ENCODE peak calls at places on chromosomes 2 and 18, in nine cellular contexts. W, U, I, L, G, Z, X, E and O are unnamed samples.

GRCh38 chr18:28718696-28719095 is 541.8 kb upstream of the CDH2 start:
- DNase-seq in W (no peak), U (no peak), I (no peak), L (no peak), G (no peak), Z (no peak), X (no peak), E (no peak), O (no peak)

GRCh38 chr2:54289942-54290702 is 34.1 kb upstream of the TSPYL6 start:
- DNase-seq in W (no peak), U (peak), I (no peak), L (no peak), G (peak), Z (no peak), X (no peak), E (no peak), O (no peak)

GRCh38 chr2:133802366-133802765 is 234.1 kb upstream of the NCKAP5 start:
- DNase-seq in W (no peak), U (no peak), I (no peak), L (no peak), G (no peak), Z (no peak), X (no peak), E (no peak), O (no peak)

GRCh38 chr2:182854405-182855105 is 11.9 kb downstream of the FRZB start:
- DNase-seq in W (no peak), U (no peak), I (no peak), L (no peak), G (peak), Z (no peak), X (no peak), E (no peak), O (no peak)

GRCh38 chr2:165837122-165837521 is 43.1 kb upstream of the GALNT3 start:
- DNase-seq in W (no peak), U (peak), I (no peak), L (no peak), G (peak), Z (no peak), X (no peak), E (no peak), O (no peak)

GRCh38 chr2:23350026-23350791 is 34.8 kb upstream of the KLHL29 start:
- DNase-seq in W (no peak), U (peak), I (no peak), L (peak), G (no peak), Z (peak), X (no peak), E (no peak), O (no peak)

GRCh38 chr2:241458687-241459086 is 49.7 kb downstream of the STK25 start:
- DNase-seq in W (no peak), U (no peak), I (no peak), L (no peak), G (no peak), Z (no peak), X (no peak), E (no peak), O (no peak)

GRCh38 chr2:221431477-221431876 is 140.6 kb downstream of the EPHA4 start:
- DNase-seq in W (no peak), U (no peak), I (no peak), L (no peak), G (no peak), Z (no peak), X (no peak), E (no peak), O (no peak)

GRCh38 chr2:37857485-37858196 is 67.4 kb upstream of the RMDN2 start:
- DNase-seq in W (no peak), U (no peak), I (no peak), L (no peak), G (no peak), Z (no peak), X (no peak), E (no peak), O (no peak)

GRCh38 chr18:50494569-50494968 is 65.3 kb upstream of the MAPK4 start:
- DNase-seq in W (no peak), U (no peak), I (no peak), L (no peak), G (no peak), Z (no peak), X (no peak), E (no peak), O (no peak)

GRCh38 chr18:24404591-24404990 is 7.0 kb upstream of the OSBPL1A start:
- DNase-seq in W (no peak), U (no peak), I (no peak), L (no peak), G (no peak), Z (no peak), X (no peak), E (no peak), O (no peak)

GRCh38 chr18:4157339-4157738 is 297.8 kb downstream of the DLGAP1 start:
- DNase-seq in W (no peak), U (no peak), I (no peak), L (no peak), G (peak), Z (no peak), X (no peak), E (no peak), O (no peak)

GRCh38 chr2:197011777-197012641 is 85.5 kb upstream of the PGAP1 start:
- DNase-seq in W (peak), U (no peak), I (no peak), L (peak), G (peak), Z (no peak), X (no peak), E (no peak), O (no peak)

GRCh38 chr18:5630057-5630765 is 86.4 kb upstream of the EPB41L3 start:
- DNase-seq in W (no peak), U (peak), I (no peak), L (peak), G (peak), Z (peak), X (peak), E (peak), O (no peak)

GRCh38 chr2:203484266-203485112 is 50.6 kb downstream of the RAPH1 start:
- DNase-seq in W (peak), U (peak), I (no peak), L (no peak), G (peak), Z (no peak), X (peak), E (no peak), O (no peak)

GRCh38 chr2:30257266-30258214 is 26.2 kb downstream of the LBH start:
- DNase-seq in W (no peak), U (no peak), I (no peak), L (no peak), G (no peak), Z (no peak), X (peak), E (no peak), O (no peak)

GRCh38 chr2:126827371-126827770 is 71.3 kb upstream of the TEX51 start:
- DNase-seq in W (no peak), U (no peak), I (no peak), L (no peak), G (peak), Z (peak), X (no peak), E (no peak), O (no peak)

GRCh38 chr18:46587568-46587967 is 69.5 kb downstream of the LOXHD1 start:
- DNase-seq in W (no peak), U (no peak), I (no peak), L (no peak), G (no peak), Z (no peak), X (no peak), E (no peak), O (no peak)

GRCh38 chr2:205946226-205946625 is 139.7 kb downstream of the INO80D start:
- DNase-seq in W (no peak), U (no peak), I (no peak), L (no peak), G (no peak), Z (no peak), X (no peak), E (no peak), O (no peak)

GRCh38 chr2:234032301-234032856 is 18.1 kb upstream of the SPP2 start:
- DNase-seq in W (peak), U (no peak), I (no peak), L (no peak), G (no peak), Z (no peak), X (no peak), E (no peak), O (no peak)

GRCh38 chr2:120715356-120715755 is 20.3 kb upstream of the GLI2 start:
- DNase-seq in W (no peak), U (no peak), I (no peak), L (no peak), G (no peak), Z (no peak), X (no peak), E (no peak), O (no peak)

GRCh38 chr2:164967781-164968228 is 12.5 kb upstream of the SLC38A11 start:
- DNase-seq in W (peak), U (peak), I (peak), L (no peak), G (peak), Z (no peak), X (no peak), E (no peak), O (peak)

GRCh38 chr2:219482674-219483405 is 15.9 kb upstream of the GMPPA start:
- DNase-seq in W (no peak), U (no peak), I (no peak), L (no peak), G (no peak), Z (no peak), X (no peak), E (no peak), O (no peak)

GRCh38 chr2:181619511-181619910 is 37.4 kb downstream of the CERKL start:
- DNase-seq in W (no peak), U (no peak), I (no peak), L (no peak), G (no peak), Z (no peak), X (no peak), E (no peak), O (no peak)

GRCh38 chr2:202158796-202159195 is 79.6 kb downstream of the SUMO1 start:
- DNase-seq in W (no peak), U (no peak), I (no peak), L (no peak), G (no peak), Z (no peak), X (no peak), E (no peak), O (no peak)

GRCh38 chr2:60551241-60552095 is 2.0 kb downstream of the BCL11A start:
- DNase-seq in W (no peak), U (peak), I (no peak), L (peak), G (peak), Z (peak), X (peak), E (no peak), O (no peak)

GRCh38 chr2:71223767-71224333 is 3.1 kb downstream of the PAIP2B start:
- DNase-seq in W (no peak), U (peak), I (peak), L (peak), G (peak), Z (peak), X (peak), E (no peak), O (no peak)
- TF ChIP-seq CTCF in W (peak), U (peak), I (peak), L (peak), G (peak), Z (peak), X (peak), E (peak), O (peak)

GRCh38 chr2:96875498-96876035 is 5.7 kb upstream of the SEMA4C start:
- DNase-seq in W (no peak), U (peak), I (no peak), L (peak), G (peak), Z (no peak), X (no peak), E (no peak), O (no peak)
- H3K4me3 ChIP-seq in W (no peak), U (no peak), I (no peak), L (no peak), G (peak), Z (no peak), X (no peak), E (no peak), O (no peak)

GRCh38 chr2:102166189-102166845 is 20.5 kb upstream of the IL1RL2 start:
- DNase-seq in W (peak), U (no peak), I (no peak), L (no peak), G (peak), Z (peak), X (no peak), E (no peak), O (peak)
- TF ChIP-seq CTCF in W (peak), U (peak), I (peak), L (peak), G (peak), Z (peak), X (peak), E (peak), O (peak)

GRCh38 chr2:9018534-9018933 is 15.1 kb upstream of the MBOAT2 start:
- DNase-seq in W (no peak), U (no peak), I (no peak), L (no peak), G (no peak), Z (no peak), X (no peak), E (no peak), O (no peak)

GRCh38 chr2:9021563-9022211 is 18.2 kb upstream of the MBOAT2 start:
- DNase-seq in W (no peak), U (no peak), I (no peak), L (no peak), G (no peak), Z (no peak), X (no peak), E (no peak), O (no peak)

GRCh38 chr2:9020267-9020666 is 16.8 kb upstream of the MBOAT2 start:
- DNase-seq in W (no peak), U (no peak), I (no peak), L (no peak), G (no peak), Z (no peak), X (no peak), E (no peak), O (no peak)

GRCh38 chr2:9013403-9013802 is 9.9 kb upstream of the MBOAT2 start:
- DNase-seq in W (no peak), U (no peak), I (no peak), L (no peak), G (no peak), Z (no peak), X (no peak), E (no peak), O (no peak)

DNA sequence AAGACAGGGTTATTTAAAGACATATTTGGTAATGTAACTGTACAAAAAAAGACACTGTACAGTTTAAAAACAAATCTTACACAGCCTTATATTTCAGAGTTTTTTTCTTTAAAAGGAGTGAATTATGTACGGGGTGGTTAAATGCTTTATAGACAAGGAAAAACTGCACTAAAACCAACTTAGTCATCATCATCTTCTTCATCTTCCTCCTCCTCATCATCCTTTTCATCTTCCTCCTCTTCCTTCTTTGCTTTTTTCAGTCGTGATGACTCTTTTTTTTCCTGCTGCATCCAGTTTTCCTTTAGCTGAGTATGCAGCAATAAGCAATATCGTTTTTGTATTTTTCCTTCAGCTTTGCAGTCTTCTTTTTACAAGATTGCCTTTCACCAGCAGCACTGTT is 14.6 kb upstream of the MBOAT2 start:
- DNase-seq in W (no peak), U (no peak), I (no peak), L (no peak), G (no peak), Z (no peak), X (no peak), E (no peak), O (no peak)
- H3K4me3 ChIP-seq in W (no peak), U (no peak), I (no peak), L (no peak), G (no peak), Z (no peak), X (no peak), E (no peak), O (no peak)

GRCh38 chr2:223647258-223647952 is 45.2 kb upstream of the SCG2 start:
- DNase-seq in W (no peak), U (no peak), I (no peak), L (no peak), G (no peak), Z (no peak), X (no peak), E (no peak), O (no peak)
- TF ChIP-seq CTCF in W (no peak), U (no peak), I (no peak), L (no peak), G (no peak), Z (no peak), X (no peak), E (no peak), O (no peak)

DNA sequence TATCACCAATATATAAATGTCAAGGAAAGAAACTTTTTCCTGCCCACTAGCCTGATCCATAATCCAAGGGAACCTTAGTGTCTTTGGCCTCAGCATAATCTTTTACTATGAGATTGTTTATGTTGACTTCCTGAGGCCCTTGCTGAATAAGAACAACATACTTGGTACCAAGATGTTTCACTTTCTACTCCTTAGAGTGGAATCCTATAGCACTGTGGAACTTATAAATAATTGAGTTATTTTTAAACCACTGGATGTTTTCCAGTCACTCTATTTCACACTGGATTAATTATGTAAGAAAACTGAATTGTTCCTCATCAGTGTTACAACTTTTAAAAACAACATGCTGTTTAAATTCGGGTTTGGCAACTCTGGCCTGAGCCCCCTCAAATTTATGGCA is 637.7 kb upstream of the ZEB2 start:
- DNase-seq in W (no peak), U (no peak), I (no peak), L (no peak), G (no peak), Z (no peak), X (no peak), E (no peak), O (no peak)
- H3K4me3 ChIP-seq in W (no peak), U (no peak), I (no peak), L (no peak), G (no peak), Z (no peak), X (no peak), E (no peak), O (no peak)

GRCh38 chr2:216041438-216041837 is 28.1 kb upstream of the MREG start:
- DNase-seq in W (no peak), U (no peak), I (no peak), L (no peak), G (no peak), Z (no peak), X (no peak), E (no peak), O (no peak)

GRCh38 chr2:216043949-216044348 is 30.6 kb upstream of the MREG start:
- DNase-seq in W (no peak), U (no peak), I (no peak), L (no peak), G (no peak), Z (no peak), X (no peak), E (no peak), O (no peak)

GRCh38 chr2:216047417-216047816 is 34.1 kb upstream of the MREG start:
- DNase-seq in W (no peak), U (no peak), I (no peak), L (no peak), G (no peak), Z (no peak), X (no peak), E (no peak), O (no peak)

GRCh38 chr2:216049452-216049851 is 32.2 kb downstream of the PECR start:
- DNase-seq in W (no peak), U (no peak), I (no peak), L (no peak), G (no peak), Z (no peak), X (no peak), E (no peak), O (no peak)

DNA sequence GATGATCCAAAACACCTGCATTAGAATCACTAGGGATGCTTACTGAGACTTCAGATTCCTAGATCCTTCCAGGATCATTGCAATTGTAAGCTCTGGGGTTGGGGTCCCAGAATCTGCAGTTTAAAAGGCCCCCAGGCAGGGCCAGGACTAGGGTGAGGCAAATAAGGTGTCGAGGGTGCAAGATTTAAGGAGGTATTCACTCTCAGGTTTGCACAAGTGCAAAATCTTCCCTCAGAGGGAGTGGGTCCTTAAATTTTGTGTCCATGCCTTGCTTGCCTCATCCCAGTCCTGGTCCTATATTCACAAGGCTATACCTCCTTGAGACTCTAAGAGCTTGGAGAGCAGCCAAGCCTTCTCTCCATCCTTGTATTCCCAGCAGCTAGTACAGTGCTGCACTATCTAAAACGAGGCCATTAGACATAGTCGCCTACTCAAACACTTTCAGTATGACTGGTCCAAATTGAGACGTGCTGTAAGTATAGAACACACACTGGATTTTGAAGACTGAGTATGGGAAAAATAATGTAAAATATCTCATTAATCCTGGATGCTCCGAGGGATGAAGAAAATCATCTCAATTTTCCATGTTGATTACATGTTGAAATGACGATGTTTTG is 31.6 kb upstream of the MREG start:
- DNase-seq in W (no peak), U (no peak), I (no peak), L (no peak), G (no peak), Z (no peak), X (no peak), E (no peak), O (no peak)
- TF ChIP-seq CTCF in W (no peak), U (no peak), I (no peak), L (no peak), G (no peak), Z (no peak), X (no peak), E (no peak), O (no peak)

DNA sequence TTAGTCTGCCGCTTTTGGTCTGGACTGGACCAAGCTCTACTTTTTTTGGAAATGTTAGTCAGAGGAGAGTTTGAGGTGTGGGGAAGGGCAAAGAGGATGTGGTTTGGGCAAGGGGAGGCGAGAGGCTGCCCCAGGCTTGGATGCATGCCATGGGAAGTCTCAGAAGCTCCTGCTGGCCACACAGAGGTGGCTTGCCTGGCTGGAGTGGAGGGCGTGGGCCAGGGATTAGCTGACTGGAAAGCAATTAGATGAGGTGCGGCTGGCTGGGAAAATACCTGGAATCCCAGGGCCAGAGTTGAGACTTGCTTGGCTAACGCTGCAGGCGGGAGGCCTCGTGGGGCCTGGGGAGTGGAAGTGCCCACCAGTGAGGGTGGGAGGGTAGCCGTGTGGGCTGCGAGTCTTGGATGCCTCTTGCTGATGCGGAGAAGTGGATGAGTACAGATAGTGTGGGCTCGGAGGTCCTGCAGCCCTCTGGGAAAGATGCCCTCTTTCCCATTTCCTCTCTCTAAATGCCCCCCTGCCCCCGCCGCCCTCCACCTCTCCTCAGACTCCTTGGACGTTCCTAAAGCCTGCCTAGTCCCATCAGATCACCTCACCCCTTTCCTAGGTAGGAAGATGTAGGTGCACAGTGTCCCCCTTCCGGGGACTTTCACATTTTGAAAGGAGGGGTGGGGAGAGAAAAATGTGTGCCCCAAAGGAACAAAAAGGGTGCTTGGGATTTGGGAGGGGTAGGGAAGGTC is 117.6 kb downstream of the SMAD7 start:
- DNase-seq in W (peak), U (peak), I (peak), L (no peak), G (peak), Z (peak), X (peak), E (peak), O (no peak)
- H3K4me3 ChIP-seq in W (no peak), U (no peak), I (no peak), L (peak), G (no peak), Z (peak), X (no peak), E (peak), O (peak)